ENCODE peak calls at places on chromosomes 4 and X, in six cellular contexts. One of them, this sample, is unnamed.

GRCh38 chrX:154013614-154014360 is 5.9 kb downstream of the IRAK1 start:
- DNase-seq in pancreas: no peak
- DNase-seq in HCT116: no peak
- DNase-seq in brain microvascular endothelial cell: no peak
- DNase-seq in PC-3: peak
- DNase-seq in GM06990: no peak
- DNase-seq in this sample: peak

GRCh38 chr4:183356931-183357675 is 34.9 kb upstream of the CLDN24 start:
- DNase-seq in PC-3: no peak
- DNase-seq in brain microvascular endothelial cell: no peak
- DNase-seq in pancreas: no peak
- DNase-seq in HCT116: no peak
- DNase-seq in GM06990: no peak
- DNase-seq in this sample: no peak

GRCh38 chr4:148834804-148835598 is 392.8 kb upstream of the NR3C2 start:
- DNase-seq in PC-3: peak
- DNase-seq in brain microvascular endothelial cell: no peak
- DNase-seq in pancreas: no peak
- DNase-seq in GM06990: no peak
- DNase-seq in HCT116: no peak
- DNase-seq in this sample: no peak

GRCh38 chr4:183906736-183907651 is 1.9 kb downstream of the STOX2 start:
- DNase-seq in GM06990: peak
- DNase-seq in pancreas: peak
- DNase-seq in brain microvascular endothelial cell: no peak
- DNase-seq in HCT116: no peak
- DNase-seq in PC-3: no peak
- DNase-seq in this sample: no peak

GRCh38 chr4:151866266-151866918 is 105.6 kb upstream of the GATB start:
- DNase-seq in brain microvascular endothelial cell: no peak
- DNase-seq in pancreas: no peak
- DNase-seq in GM06990: no peak
- DNase-seq in PC-3: no peak
- DNase-seq in HCT116: no peak
- DNase-seq in this sample: no peak

GRCh38 chrX:49120104-49120503 is 3.4 kb downstream of the GPKOW start:
- DNase-seq in brain microvascular endothelial cell: no peak
- DNase-seq in PC-3: no peak
- DNase-seq in GM06990: no peak
- DNase-seq in HCT116: no peak
- DNase-seq in pancreas: no peak
- DNase-seq in this sample: no peak

GRCh38 chr4:113397114-113397701 is 347.8 kb downstream of the ANK2 start:
- DNase-seq in brain microvascular endothelial cell: peak
- DNase-seq in HCT116: no peak
- DNase-seq in PC-3: no peak
- DNase-seq in GM06990: no peak
- DNase-seq in pancreas: no peak
- DNase-seq in this sample: no peak

GRCh38 chr4:162959056-162959455 is 207.6 kb downstream of the NAF1 start:
- DNase-seq in HCT116: peak
- DNase-seq in GM06990: no peak
- DNase-seq in brain microvascular endothelial cell: peak
- DNase-seq in PC-3: peak
- DNase-seq in pancreas: no peak
- DNase-seq in this sample: no peak

GRCh38 chr4:118964891-118965411 is 76.3 kb downstream of the SYNPO2 start:
- DNase-seq in brain microvascular endothelial cell: peak
- DNase-seq in pancreas: no peak
- DNase-seq in GM06990: no peak
- DNase-seq in PC-3: no peak
- DNase-seq in HCT116: no peak
- DNase-seq in this sample: no peak

GRCh38 chr4:169640261-169640880 is 20.0 kb downstream of the CLCN3 start:
- DNase-seq in HCT116: no peak
- DNase-seq in PC-3: peak
- DNase-seq in GM06990: no peak
- DNase-seq in pancreas: no peak
- DNase-seq in brain microvascular endothelial cell: peak
- DNase-seq in this sample: no peak

GRCh38 chrX:39900788-39901170 is 197.0 kb downstream of the BCOR start:
- DNase-seq in PC-3: no peak
- DNase-seq in brain microvascular endothelial cell: no peak
- DNase-seq in pancreas: no peak
- DNase-seq in HCT116: no peak
- DNase-seq in GM06990: no peak
- DNase-seq in this sample: no peak

GRCh38 chr4:61924131-61924530 is 724.0 kb downstream of the ADGRL3 start:
- DNase-seq in PC-3: no peak
- DNase-seq in HCT116: no peak
- DNase-seq in brain microvascular endothelial cell: no peak
- DNase-seq in pancreas: no peak
- DNase-seq in GM06990: no peak
- DNase-seq in this sample: no peak

GRCh38 chr4:70722199-70722791 is 531 bp downstream of the RUFY3 start:
- DNase-seq in HCT116: no peak
- DNase-seq in GM06990: no peak
- DNase-seq in pancreas: no peak
- DNase-seq in PC-3: no peak
- DNase-seq in brain microvascular endothelial cell: peak
- DNase-seq in this sample: no peak

GRCh38 chr4:60729194-60729593 is 470.9 kb upstream of the ADGRL3 start:
- DNase-seq in brain microvascular endothelial cell: no peak
- DNase-seq in HCT116: no peak
- DNase-seq in pancreas: no peak
- DNase-seq in PC-3: peak
- DNase-seq in GM06990: no peak
- DNase-seq in this sample: no peak

GRCh38 chr4:108135549-108136209 is 33.1 kb downstream of the LEF1 start:
- DNase-seq in GM06990: no peak
- DNase-seq in brain microvascular endothelial cell: no peak
- DNase-seq in PC-3: no peak
- DNase-seq in HCT116: no peak
- DNase-seq in pancreas: no peak
- DNase-seq in this sample: no peak

GRCh38 chrX:135688137-135688536 is 25.3 kb upstream of the CT45A1 start:
- DNase-seq in GM06990: no peak
- DNase-seq in brain microvascular endothelial cell: no peak
- DNase-seq in pancreas: no peak
- DNase-seq in PC-3: peak
- DNase-seq in HCT116: peak
- DNase-seq in this sample: no peak

GRCh38 chrX:23503835-23504539 is 163.3 kb upstream of the PRDX4 start:
- DNase-seq in brain microvascular endothelial cell: peak
- DNase-seq in pancreas: peak
- DNase-seq in GM06990: no peak
- DNase-seq in HCT116: peak
- DNase-seq in PC-3: peak
- DNase-seq in this sample: no peak

GRCh38 chrX:101408530-101408836 is 461 bp downstream of the HNRNPH2 start:
- DNase-seq in pancreas: no peak
- DNase-seq in GM06990: no peak
- DNase-seq in PC-3: no peak
- DNase-seq in brain microvascular endothelial cell: no peak
- DNase-seq in HCT116: no peak
- DNase-seq in this sample: no peak

GRCh38 chrX:101407167-101407747 is 468 bp downstream of the GLA start:
- DNase-seq in HCT116: no peak
- DNase-seq in PC-3: no peak
- DNase-seq in GM06990: no peak
- DNase-seq in pancreas: no peak
- DNase-seq in brain microvascular endothelial cell: no peak
- DNase-seq in this sample: no peak

GRCh38 chrX:101410461-101410860 is 2.4 kb downstream of the HNRNPH2 start:
- DNase-seq in HCT116: no peak
- DNase-seq in brain microvascular endothelial cell: no peak
- DNase-seq in GM06990: no peak
- DNase-seq in pancreas: no peak
- DNase-seq in PC-3: no peak
- DNase-seq in this sample: no peak

GRCh38 chrX:101409043-101409442 is 1.0 kb downstream of the HNRNPH2 start:
- DNase-seq in PC-3: no peak
- DNase-seq in pancreas: no peak
- DNase-seq in HCT116: no peak
- DNase-seq in brain microvascular endothelial cell: no peak
- DNase-seq in GM06990: no peak
- DNase-seq in this sample: no peak

GRCh38 chrX:101407748-101408529 is at the start of the genes GLA and HNRNPH2:
- DNase-seq in PC-3: peak
- DNase-seq in pancreas: peak
- DNase-seq in brain microvascular endothelial cell: peak
- DNase-seq in GM06990: peak
- DNase-seq in HCT116: peak
- DNase-seq in this sample: peak
- TF ChIP-seq CTCF in PC-3: no peak
- TF ChIP-seq CTCF in pancreas: no peak
- TF ChIP-seq CTCF in brain microvascular endothelial cell: peak
- TF ChIP-seq CTCF in GM06990: no peak
- TF ChIP-seq CTCF in HCT116: no peak
- TF ChIP-seq CTCF in this sample: no peak

GRCh38 chr4:1031956-1032795 is 20.8 kb downstream of the FGFRL1 start:
- DNase-seq in HCT116: no peak
- DNase-seq in brain microvascular endothelial cell: no peak
- DNase-seq in GM06990: no peak
- DNase-seq in pancreas: no peak
- DNase-seq in PC-3: peak
- DNase-seq in this sample: no peak
- TF ChIP-seq CTCF in HCT116: peak
- TF ChIP-seq CTCF in brain microvascular endothelial cell: no peak
- TF ChIP-seq CTCF in GM06990: peak
- TF ChIP-seq CTCF in pancreas: no peak
- TF ChIP-seq CTCF in PC-3: peak
- TF ChIP-seq CTCF in this sample: no peak

GRCh38 chrX:12971282-12972003 is 3.5 kb upstream of the TMSB4X start:
- DNase-seq in PC-3: no peak
- DNase-seq in GM06990: no peak
- DNase-seq in brain microvascular endothelial cell: no peak
- DNase-seq in HCT116: no peak
- DNase-seq in pancreas: peak
- DNase-seq in this sample: no peak

GRCh38 chrX:12967711-12968465 is 7.0 kb upstream of the TMSB4X start:
- DNase-seq in GM06990: no peak
- DNase-seq in brain microvascular endothelial cell: no peak
- DNase-seq in PC-3: no peak
- DNase-seq in pancreas: no peak
- DNase-seq in HCT116: no peak
- DNase-seq in this sample: no peak

GRCh38 chrX:12972867-12973560 is 1.9 kb upstream of the TMSB4X start:
- DNase-seq in pancreas: no peak
- DNase-seq in GM06990: no peak
- DNase-seq in HCT116: no peak
- DNase-seq in PC-3: no peak
- DNase-seq in brain microvascular endothelial cell: no peak
- DNase-seq in this sample: no peak

GRCh38 chrX:12972239-12972638 is 2.7 kb upstream of the TMSB4X start:
- DNase-seq in PC-3: no peak
- DNase-seq in pancreas: no peak
- DNase-seq in GM06990: no peak
- DNase-seq in HCT116: no peak
- DNase-seq in brain microvascular endothelial cell: no peak
- DNase-seq in this sample: no peak

DNA sequence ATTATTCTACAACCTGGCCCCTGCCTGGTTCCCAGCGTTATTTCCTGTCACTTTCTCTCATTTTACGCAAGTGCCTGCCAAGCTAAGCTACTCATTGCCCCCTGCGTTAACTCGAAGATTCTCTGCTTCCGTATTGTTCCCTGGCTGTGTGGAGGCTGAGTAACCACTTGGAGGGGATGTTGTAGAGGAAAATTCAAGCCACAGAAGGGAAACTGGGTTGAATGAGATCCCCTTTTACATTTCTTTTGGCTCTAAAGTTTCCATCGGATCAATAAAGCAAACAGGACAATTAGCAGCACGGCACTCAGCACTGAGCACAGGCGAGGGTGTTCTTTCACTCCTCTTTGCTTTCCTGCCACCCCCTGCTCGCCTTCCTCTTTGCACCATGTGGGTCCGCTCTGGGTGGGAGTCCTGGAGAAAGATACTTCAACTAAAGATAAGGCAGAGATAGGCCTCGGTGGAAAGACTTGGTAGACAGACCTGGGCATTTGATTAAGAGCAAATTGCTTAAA is 4.2 kb upstream of the TMSB4X start:
- DNase-seq in PC-3: peak
- DNase-seq in pancreas: peak
- DNase-seq in HCT116: no peak
- DNase-seq in brain microvascular endothelial cell: no peak
- DNase-seq in GM06990: no peak
- DNase-seq in this sample: no peak
- TF ChIP-seq CTCF in PC-3: peak
- TF ChIP-seq CTCF in pancreas: peak
- TF ChIP-seq CTCF in HCT116: no peak
- TF ChIP-seq CTCF in brain microvascular endothelial cell: peak
- TF ChIP-seq CTCF in GM06990: peak
- TF ChIP-seq CTCF in this sample: no peak

GRCh38 chrX:45806410-45807121 is 605.9 kb upstream of the DIPK2B start:
- DNase-seq in pancreas: no peak
- DNase-seq in brain microvascular endothelial cell: peak
- DNase-seq in PC-3: no peak
- DNase-seq in HCT116: no peak
- DNase-seq in GM06990: peak
- DNase-seq in this sample: peak

GRCh38 chrX:45803383-45803921 is 602.8 kb upstream of the DIPK2B start:
- DNase-seq in HCT116: peak
- DNase-seq in GM06990: no peak
- DNase-seq in brain microvascular endothelial cell: peak
- DNase-seq in PC-3: peak
- DNase-seq in pancreas: no peak
- DNase-seq in this sample: no peak

GRCh38 chrX:45799576-45799975 is 598.9 kb upstream of the DIPK2B start:
- DNase-seq in brain microvascular endothelial cell: no peak
- DNase-seq in PC-3: no peak
- DNase-seq in pancreas: no peak
- DNase-seq in GM06990: no peak
- DNase-seq in HCT116: no peak
- DNase-seq in this sample: no peak

DNA sequence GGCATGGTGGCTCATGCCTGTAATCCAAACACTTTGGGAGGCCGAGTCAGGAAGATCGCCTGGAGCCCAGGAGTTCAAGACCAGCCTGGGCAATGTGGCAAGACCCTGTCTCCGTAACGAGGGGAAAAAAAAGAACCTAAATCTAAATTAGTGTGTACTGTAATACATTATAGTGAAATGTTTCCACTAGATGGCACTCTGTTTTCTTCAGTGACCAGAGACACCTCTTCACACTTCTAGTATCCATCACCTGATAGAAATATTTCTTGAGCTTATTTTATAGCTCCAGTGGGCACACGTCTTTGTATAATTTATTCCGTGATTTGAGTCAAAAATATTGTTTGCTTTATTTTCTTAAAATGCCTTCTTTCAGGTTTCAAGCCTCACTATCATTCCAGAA is 600.9 kb upstream of the DIPK2B start:
- DNase-seq in brain microvascular endothelial cell: peak
- DNase-seq in PC-3: peak
- DNase-seq in HCT116: no peak
- DNase-seq in pancreas: no peak
- DNase-seq in GM06990: no peak
- DNase-seq in this sample: no peak
- TF ChIP-seq CTCF in brain microvascular endothelial cell: peak
- TF ChIP-seq CTCF in PC-3: peak
- TF ChIP-seq CTCF in HCT116: peak
- TF ChIP-seq CTCF in pancreas: peak
- TF ChIP-seq CTCF in GM06990: peak
- TF ChIP-seq CTCF in this sample: peak

GRCh38 chr4:153750197-153750817 is 9.5 kb downstream of the RNF175 start:
- DNase-seq in GM06990: peak
- DNase-seq in HCT116: peak
- DNase-seq in pancreas: peak
- DNase-seq in brain microvascular endothelial cell: peak
- DNase-seq in PC-3: peak
- DNase-seq in this sample: peak
- TF ChIP-seq CTCF in GM06990: peak
- TF ChIP-seq CTCF in HCT116: peak
- TF ChIP-seq CTCF in pancreas: peak
- TF ChIP-seq CTCF in brain microvascular endothelial cell: peak
- TF ChIP-seq CTCF in PC-3: peak
- TF ChIP-seq CTCF in this sample: peak